ENCODE peak calls at places on chromosomes 3 and 15, in four cellular contexts. G is thoracic aorta, D is fibroblast of lung, A is heart left ventricle. O is an unnamed sample.

GRCh38 chr3:66133050-66133757 is 87.6 kb upstream of the SLC25A26 start:
- DNase-seq in A (no peak), G (no peak), D (peak; percentile 85), O (no peak)

GRCh38 chr3:79002465-79003372 is 765.1 kb downstream of the ROBO1 start:
- DNase-seq in D (no peak), A (no peak), G (no peak), O (no peak)

GRCh38 chr3:4376499-4376898 is 73.3 kb downstream of the SETMAR start:
- DNase-seq in D (peak; percentile 33), G (no peak), A (no peak), O (no peak)

GRCh38 chr15:69697913-69698312 is 245.3 kb downstream of the RPLP1 start:
- DNase-seq in D (no peak), A (peak; percentile 26), G (no peak), O (no peak)

GRCh38 chr3:107829185-107829584 is 261.6 kb downstream of the CD47 start:
- DNase-seq in D (no peak), A (no peak), G (no peak), O (no peak)

GRCh38 chr3:16070707-16071106 is 103.8 kb upstream of the GALNT15 start:
- DNase-seq in D (no peak), A (no peak), G (no peak), O (no peak)

GRCh38 chr15:45648521-45649200 is 13.8 kb downstream of the SQOR start:
- DNase-seq in A (no peak), D (peak; percentile 76), G (no peak), O (no peak)

GRCh38 chr3:97827741-97828471 is 6.1 kb downstream of the CRYBG3 start:
- DNase-seq in G (no peak), A (no peak), D (peak; percentile 33), O (no peak)

GRCh38 chr3:67460841-67461240 is 193.6 kb downstream of the SUCLG2 start:
- DNase-seq in G (no peak), D (peak; percentile 6), A (no peak), O (no peak)

DNA sequence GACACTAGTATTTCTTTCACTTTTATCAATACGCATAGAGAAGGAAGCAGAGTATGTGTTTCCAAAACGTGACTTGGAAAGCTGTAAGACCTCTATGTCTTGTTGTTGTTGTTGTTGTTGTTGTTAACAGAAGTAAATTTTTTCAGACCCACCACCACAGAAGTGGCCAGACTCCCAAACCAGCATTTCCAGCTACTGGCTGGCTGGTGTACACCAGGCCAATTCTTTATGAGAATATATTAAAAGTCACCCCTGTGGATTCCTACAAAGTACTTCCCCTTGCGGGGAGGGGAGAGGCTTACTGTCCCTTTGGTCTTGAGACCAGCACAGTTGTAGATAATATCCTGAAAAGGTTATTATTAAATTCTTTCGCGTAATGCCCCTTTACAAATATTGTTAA is 1.6 kb upstream of the FOXP1 start:
- DNase-seq in A (no peak), D (peak; percentile 22), G (no peak), O (peak; percentile 25)
- H3K4me3 ChIP-seq in A (peak overlapping the region; percentile 81), D (peak overlapping the region; percentile 67), G (peak overlapping the region; percentile 98), O (peak overlapping the region; percentile 75)

GRCh38 chr3:51700403-51700802 is 6.5 kb upstream of the GRM2 start:
- DNase-seq in D (no peak), G (no peak), A (no peak), O (no peak)
- H3K36me3 ChIP-seq in D (peaks cover 5% of the 10 kb centered on the region), G (peaks cover 42% of the 10 kb centered on the region), A (peaks cover 57% of the 10 kb centered on the region), O (peaks cover 100% of the 10 kb centered on the region)

DNA sequence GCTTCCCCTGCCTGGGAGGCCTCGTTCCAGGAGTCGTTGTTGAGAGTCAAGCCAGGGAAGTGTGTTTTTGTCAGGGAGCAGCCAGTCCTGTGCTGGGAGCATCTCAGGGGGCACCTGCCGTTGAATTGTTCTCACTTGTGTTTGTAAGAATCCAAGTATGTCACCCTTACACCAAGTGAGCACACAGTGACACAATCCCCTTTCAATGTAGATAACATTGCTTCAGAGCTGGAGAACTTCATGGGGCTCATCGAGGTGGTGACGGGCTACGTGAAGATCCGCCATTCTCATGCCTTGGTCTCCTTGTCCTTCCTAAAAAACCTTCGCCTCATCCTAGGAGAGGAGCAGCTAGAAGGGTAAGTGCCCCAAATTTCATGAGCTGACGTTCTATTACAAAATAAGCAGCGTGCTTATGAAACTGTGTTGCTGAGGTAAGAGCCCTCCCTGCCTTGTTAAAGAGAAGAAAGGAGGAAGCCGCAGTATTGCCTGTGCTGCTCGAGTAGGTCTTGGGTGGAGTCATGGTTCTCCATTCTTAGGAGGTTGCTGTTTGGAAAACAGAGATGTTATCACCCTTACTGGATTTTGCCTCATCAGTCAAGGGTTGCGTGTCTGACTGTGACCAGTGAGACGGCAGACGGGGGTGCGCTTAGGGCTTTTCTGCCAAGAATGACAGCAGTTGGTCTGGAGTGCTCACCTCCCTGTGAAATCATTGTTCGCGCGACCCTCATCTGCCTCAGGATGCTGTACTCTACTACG is 108.1 kb downstream of the PGPEP1L start:
- DNase-seq in A (no peak), G (no peak), D (peak; percentile 97), O (no peak)
- H3K4me1 ChIP-seq in A (peaks cover 20% of the 10 kb centered on the region), G (peaks cover 71% of the 10 kb centered on the region), D (peaks cover 26% of the 10 kb centered on the region), O (peaks cover 90% of the 10 kb centered on the region)

DNA sequence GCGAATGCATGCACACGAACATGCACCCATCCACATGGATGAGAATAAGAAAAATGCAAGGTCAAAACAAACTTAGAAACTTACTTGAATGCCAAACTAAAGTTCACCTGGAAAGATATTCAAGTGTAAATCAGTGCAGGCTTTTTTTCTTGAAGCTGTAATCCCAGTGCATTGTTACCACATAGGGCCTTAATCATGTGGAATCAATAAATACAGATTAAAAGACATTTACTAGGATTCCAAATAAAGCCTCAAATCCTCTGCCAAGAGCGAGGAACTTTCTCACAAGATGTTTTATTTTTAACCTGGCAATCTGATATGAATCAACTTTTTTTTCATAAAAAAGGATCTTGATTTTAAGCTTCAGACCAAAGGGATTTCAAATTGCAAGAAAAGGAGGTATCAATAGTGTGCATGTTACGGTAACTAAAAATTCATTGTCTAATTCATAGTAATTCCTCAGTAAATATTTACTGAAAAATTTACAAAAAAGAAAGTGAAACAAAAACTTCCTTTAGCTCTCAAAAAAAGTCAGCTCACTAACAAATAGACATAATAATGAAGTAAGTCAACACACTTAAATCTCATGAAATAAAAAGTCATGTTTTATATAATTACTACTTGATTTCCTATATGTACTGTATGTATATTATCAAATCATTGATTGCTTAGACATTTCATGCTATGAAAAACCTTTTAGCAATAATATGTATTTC is 978.6 kb downstream of the PLOD2 start:
- DNase-seq in D (no peak), G (no peak), A (no peak), O (no peak)
- H3K4me3 ChIP-seq in D (peak overlapping the region; percentile 30), G (peak overlapping the region; percentile 44), A (peak overlapping the region; percentile 16), O (no peak overlapping the region)

DNA sequence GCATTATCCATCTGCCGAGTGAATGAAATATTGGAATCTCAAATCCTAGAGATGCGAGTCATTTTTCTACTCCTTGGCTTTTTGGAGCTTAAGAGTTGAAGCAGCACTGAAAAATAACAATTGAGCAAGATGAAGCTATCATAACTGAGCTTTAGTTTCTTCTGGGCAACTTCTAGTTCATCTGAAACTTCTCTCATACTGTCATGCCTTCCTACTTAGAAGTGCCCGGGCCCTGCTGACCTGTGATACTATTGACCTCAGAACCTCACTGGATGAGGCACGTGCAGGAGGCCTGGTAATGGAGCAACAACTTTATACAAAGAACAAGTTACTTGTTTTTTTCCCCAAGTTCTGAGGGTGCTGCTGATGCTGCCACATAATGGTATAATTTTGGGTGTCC is 48.5 kb upstream of the P3H2 start:
- DNase-seq in G (no peak), A (no peak), D (no peak), O (no peak)
- H3K36me3 ChIP-seq in G (no peaks in the 10 kb centered on the region), A (no peaks in the 10 kb centered on the region), D (no peaks in the 10 kb centered on the region), O (no peaks in the 10 kb centered on the region)

DNA sequence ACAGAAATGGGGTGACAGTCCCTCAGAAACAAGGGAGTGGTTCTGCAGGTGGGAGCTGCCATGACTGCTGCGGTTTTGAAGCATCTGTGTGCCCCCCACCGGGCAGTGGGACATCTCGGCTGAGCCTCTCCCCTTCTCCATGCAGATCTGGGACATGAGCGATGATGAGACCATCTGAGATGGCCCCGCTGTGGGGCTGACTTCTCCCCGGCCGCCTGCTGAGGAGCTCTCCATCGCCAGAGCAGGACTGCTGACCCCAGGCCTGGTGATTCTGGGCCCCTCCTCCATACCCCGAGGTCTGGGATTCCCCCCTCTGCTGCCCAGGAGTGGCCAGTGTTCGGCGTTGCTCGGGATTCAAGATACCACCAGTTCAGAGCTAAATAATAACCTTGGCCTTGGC is 89.0 kb downstream of the VGLL4 start:
- DNase-seq in G (no peak), D (no peak), A (no peak), O (peak; percentile 66)
- H3K4me1 ChIP-seq in G (peaks cover 68% of the 10 kb centered on the region), D (peaks cover 13% of the 10 kb centered on the region), A (peaks cover 72% of the 10 kb centered on the region), O (peaks cover 60% of the 10 kb centered on the region)

DNA sequence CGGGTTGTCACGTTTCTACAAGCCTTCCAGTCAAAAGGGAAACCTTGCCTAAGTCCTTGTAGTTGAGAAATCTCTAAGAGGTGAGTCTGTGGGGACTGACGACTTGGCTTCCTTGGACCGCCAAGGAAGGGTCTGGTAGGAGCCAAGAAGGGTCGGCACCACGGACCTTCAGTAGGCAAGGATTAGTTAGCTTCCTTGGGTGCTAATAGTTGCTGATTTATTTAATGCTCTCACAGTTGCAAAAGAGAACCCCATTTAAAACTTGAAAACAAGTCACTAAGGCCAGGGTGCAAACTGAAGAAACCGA is 360 bp upstream of the LCMT2 start:
- DNase-seq in D (no peak), G (no peak), A (no peak), O (no peak)
- H3K4me3 ChIP-seq in D (peak overlapping the region; percentile 87), G (peak overlapping the region; percentile 91), A (peak overlapping the region; percentile 82), O (peak overlapping the region; percentile 87)

GRCh38 chr3:125001557-125002413 is 54.0 kb downstream of the HEG1 start:
- DNase-seq in G (no peak), D (no peak), A (no peak), O (no peak)

GRCh38 chr3:124999897-125000296 is 55.9 kb downstream of the HEG1 start:
- DNase-seq in G (no peak), A (no peak), D (no peak), O (no peak)

GRCh38 chr3:124999317-124999716 is 56.5 kb downstream of the HEG1 start:
- DNase-seq in A (no peak), G (no peak), D (no peak), O (no peak)

GRCh38 chr3:125002414-125002811 is 53.4 kb downstream of the HEG1 start:
- DNase-seq in A (no peak), D (no peak), G (no peak), O (no peak)

DNA sequence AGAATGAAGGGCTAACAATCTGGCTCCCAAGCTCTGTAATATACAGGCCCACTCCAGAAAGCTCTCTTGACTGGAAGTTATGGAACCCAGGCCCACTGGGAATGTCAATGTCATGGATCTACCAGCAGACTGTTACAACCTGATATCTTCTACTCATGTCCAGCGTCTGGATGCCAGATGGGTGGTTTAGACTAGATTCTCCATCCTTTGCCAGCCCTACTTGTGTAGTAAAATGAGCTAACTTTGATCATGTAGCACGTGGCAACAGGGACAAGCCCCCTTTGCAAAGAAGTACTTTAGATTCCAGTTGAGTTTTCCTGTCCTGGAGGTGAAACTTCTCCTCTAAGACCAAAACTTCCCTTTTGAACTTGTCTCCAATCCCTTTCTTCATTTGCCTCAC is 55.1 kb downstream of the HEG1 start:
- DNase-seq in D (no peak), A (no peak), G (no peak), O (no peak)
- H3K36me3 ChIP-seq in D (peaks cover 32% of the 10 kb centered on the region), A (peaks cover 100% of the 10 kb centered on the region), G (peaks cover 79% of the 10 kb centered on the region), O (peaks cover 38% of the 10 kb centered on the region)

DNA sequence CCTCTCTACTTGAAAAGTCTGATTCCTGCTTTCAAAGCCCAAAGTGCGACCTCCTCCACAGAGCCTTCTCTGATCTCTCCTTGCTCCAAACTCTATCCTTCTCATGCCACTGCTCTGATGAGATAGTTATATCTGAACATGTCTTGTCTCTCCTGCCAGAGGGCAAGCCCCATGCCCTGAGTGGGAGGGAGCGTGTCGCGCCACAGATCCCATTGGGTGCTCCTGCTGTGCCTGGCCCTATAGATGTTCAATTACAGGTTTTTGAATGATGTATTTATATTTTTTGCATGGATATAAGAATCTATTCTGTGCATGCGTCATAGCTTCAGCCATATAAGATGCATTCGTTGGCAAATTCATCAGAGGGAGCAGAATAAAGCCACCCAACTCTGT is 20.4 kb downstream of the CORO2B start:
- DNase-seq in D (no peak), A (no peak), G (no peak), O (no peak)
- H3K4me1 ChIP-seq in D (peaks cover 34% of the 10 kb centered on the region), A (peaks cover 68% of the 10 kb centered on the region), G (peaks cover 40% of the 10 kb centered on the region), O (no peaks in the 10 kb centered on the region)

GRCh38 chr15:82570721-82571519 is 30.7 kb upstream of the RPS17 start:
- DNase-seq in A (no peak), D (peak; percentile 67), G (no peak), O (no peak)
- H3K4me3 ChIP-seq in A (peak overlapping the region; percentile 57), D (peak overlapping the region; percentile 41), G (peak overlapping the region; percentile 72), O (peak overlapping the region; percentile 56)

O was measured in tibial artery.